ENCODE peak calls at places on chromosomes 3 and 15, in four cellular contexts. F, U, B and Z are unnamed samples.

GRCh38 chr3:25035511-25035910 is 392.6 kb upstream of the RARB start:
- DNase-seq in F (peak), U (no peak), B (no peak), Z (no peak)

GRCh38 chr3:126911162-126912026 is 71.5 kb upstream of the PLXNA1 start:
- DNase-seq in B (peak), F (peak), U (no peak), Z (peak)

GRCh38 chr3:32296251-32297204 is 58.0 kb downstream of the CMTM8 start:
- DNase-seq in U (peak), B (peak), F (peak), Z (peak)

GRCh38 chr3:184240384-184241140 is 8.2 kb downstream of the ALG3 start:
- DNase-seq in F (peak), U (no peak), B (no peak), Z (peak)

GRCh38 chr3:127304121-127304744 is 16.4 kb upstream of the PRR20G start:
- DNase-seq in U (no peak), B (no peak), F (no peak), Z (no peak)

GRCh38 chr3:144444546-144444945 is 472.9 kb downstream of the DIPK2A start:
- DNase-seq in U (no peak), F (no peak), B (no peak), Z (no peak)

GRCh38 chr3:107756649-107757048 is 233.9 kb downstream of the BBX start:
- DNase-seq in U (peak), B (no peak), F (peak), Z (peak)

GRCh38 chr15:84108725-84109124 is 126.8 kb upstream of the GOLGA6L4 start:
- DNase-seq in U (no peak), F (peak), B (no peak), Z (peak)

GRCh38 chr3:73759290-73759689 is 134.5 kb upstream of the PDZRN3 start:
- DNase-seq in B (no peak), F (no peak), U (no peak), Z (no peak)

GRCh38 chr3:33644598-33644997 is 73.5 kb downstream of the CLASP2 start:
- DNase-seq in U (no peak), F (no peak), B (no peak), Z (no peak)

GRCh38 chr3:78086150-78086549 is 1046.3 kb downstream of the ROBO2 start:
- DNase-seq in U (no peak), B (no peak), F (peak), Z (no peak)

GRCh38 chr15:101568304-101568703 is 78.8 kb upstream of the PCSK6 start:
- DNase-seq in B (no peak), F (peak), U (no peak), Z (peak)

GRCh38 chr3:16477054-16477453 is 36.4 kb downstream of the RFTN1 start:
- DNase-seq in F (peak), B (no peak), U (no peak), Z (no peak)

GRCh38 chr3:134228461-134228860 is 22.2 kb downstream of the RYK start:
- DNase-seq in F (no peak), U (no peak), B (no peak), Z (no peak)

GRCh38 chr3:104323226-104323625 is 1043.5 kb upstream of the ALCAM start:
- DNase-seq in U (no peak), F (no peak), B (no peak), Z (no peak)

GRCh38 chr3:14452676-14453367 is 50.4 kb downstream of the SLC6A6 start:
- DNase-seq in B (peak), U (peak), F (peak), Z (peak)

DNA sequence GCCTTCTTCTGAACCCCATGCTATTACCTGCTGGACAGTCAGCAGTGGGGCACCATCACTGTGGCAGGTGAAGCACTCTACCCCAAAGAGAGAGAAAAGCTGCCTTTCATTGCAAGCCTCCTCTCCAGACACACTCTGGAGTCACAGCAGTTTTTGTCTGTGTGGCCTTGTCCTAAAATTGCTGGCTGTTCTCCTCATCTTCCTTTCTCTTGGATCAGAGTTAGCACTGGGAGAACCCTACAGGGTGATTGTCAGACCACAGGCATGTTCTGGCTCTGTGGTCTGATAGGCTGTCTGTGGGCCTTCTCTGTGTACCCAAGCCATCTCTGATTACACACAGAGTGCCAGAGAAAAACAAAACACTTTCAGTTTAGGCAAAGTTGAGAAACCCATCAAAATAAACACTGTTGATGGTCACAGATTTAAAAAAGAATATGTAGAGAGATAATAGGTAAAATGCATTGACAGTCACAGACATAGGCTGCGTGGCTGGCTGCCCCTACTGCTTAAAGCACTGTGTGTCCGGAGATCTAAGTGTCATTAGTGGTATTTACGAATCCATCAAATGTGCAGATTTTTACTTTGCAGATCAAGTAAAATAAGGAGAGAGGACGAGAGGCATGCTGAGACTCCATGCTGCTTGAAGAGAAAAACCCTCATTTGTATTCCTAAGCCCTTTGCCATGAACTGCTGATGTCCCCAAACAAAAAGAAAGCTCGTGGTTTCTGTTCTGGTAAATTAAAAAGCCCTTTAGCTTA is 689.9 kb downstream of the TUSC7 start:
- DNase-seq in F (peak), B (no peak), U (peak), Z (no peak)
- TF ChIP-seq CTCF in F (no peak), B (no peak), U (no peak), Z (no peak)

GRCh38 chr3:69306239-69307185 is 79.4 kb downstream of the FRMD4B start:
- DNase-seq in F (peak), U (peak), B (peak), Z (peak)

GRCh38 chr3:69305011-69305410 is 80.9 kb downstream of the FRMD4B start:
- DNase-seq in U (no peak), F (peak), B (no peak), Z (no peak)

GRCh38 chr3:69313251-69313650 is 72.6 kb downstream of the FRMD4B start:
- DNase-seq in U (no peak), F (no peak), B (no peak), Z (no peak)

GRCh38 chr3:69304396-69304795 is 81.5 kb downstream of the FRMD4B start:
- DNase-seq in U (no peak), B (no peak), F (no peak), Z (no peak)

GRCh38 chr3:69309810-69310209 is 76.1 kb downstream of the FRMD4B start:
- DNase-seq in F (peak), U (no peak), B (peak), Z (peak)
- TF ChIP-seq CTCF in F (peak), U (peak), B (peak), Z (peak)

DNA sequence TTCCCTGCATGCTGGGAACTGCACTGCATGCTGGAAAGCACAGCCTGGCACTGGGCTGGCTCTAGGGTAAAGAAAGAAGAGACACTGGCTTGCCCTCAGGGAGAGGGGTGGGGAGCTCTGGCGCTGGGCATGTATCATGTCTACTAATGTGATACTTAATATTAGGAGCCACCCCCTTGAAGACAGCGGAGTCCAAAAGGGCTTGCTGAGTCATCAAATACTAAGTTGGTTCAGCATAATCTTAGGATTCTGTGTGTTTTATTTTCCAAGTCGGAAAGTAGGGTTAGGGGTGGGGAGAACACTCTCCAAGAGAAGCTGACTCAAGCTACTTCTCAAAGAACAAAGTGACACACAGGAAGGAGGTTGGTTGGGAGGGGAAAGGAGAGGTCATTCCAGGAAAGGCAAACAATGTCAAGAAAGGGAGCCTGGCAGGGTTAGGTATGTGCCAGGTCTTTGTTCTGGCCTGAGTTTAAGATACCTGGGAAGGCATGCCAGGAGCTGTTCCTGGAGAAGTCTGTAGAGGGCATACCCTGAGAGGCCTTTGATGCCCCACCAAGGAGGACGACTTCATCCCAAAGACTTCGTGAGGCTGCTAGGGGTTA is 237.8 kb upstream of the NR2E3 start:
- DNase-seq in U (no peak), F (peak), B (no peak), Z (no peak)
- TF ChIP-seq CTCF in U (no peak), F (peak), B (peak), Z (peak)

GRCh38 chr3:178434206-178434805 is 101.9 kb upstream of the KCNMB2 start:
- DNase-seq in U (no peak), F (peak), B (no peak), Z (no peak)
- TF ChIP-seq CTCF in U (peak), F (no peak), B (peak), Z (peak)

DNA sequence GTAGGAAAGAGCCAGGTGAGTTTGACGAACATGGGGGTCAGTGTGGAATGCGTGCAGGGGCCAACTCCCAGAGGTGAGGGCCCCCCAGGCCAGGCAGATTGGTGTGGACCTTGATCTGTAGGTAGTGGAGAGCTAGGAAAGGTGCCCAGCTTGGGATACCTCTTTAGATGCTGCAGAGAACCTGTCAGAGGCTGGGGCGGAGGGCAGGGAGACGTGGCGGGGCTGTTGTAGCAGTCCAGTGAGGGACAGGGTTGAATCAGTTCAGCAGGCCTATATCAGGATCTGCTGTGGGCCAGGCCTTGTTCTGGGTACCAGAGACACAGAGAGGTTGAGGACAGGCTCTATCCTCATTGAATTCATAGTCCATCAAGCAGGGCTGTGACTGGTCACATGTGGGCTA is 8.6 kb downstream of the SNX33 start:
- DNase-seq in F (no peak), B (no peak), U (no peak), Z (no peak)
- TF ChIP-seq CTCF in F (no peak), B (no peak), U (no peak), Z (no peak)

GRCh38 chr3:129120254-129121004 is 1.2 kb downstream of the RAB43 start:
- DNase-seq in F (peak), U (peak), B (peak), Z (peak)
- TF ChIP-seq CTCF in F (peak), U (peak), B (peak), Z (peak)

GRCh38 chr3:51379301-51379700 is 5.8 kb upstream of the MANF start:
- DNase-seq in B (no peak), U (no peak), F (no peak), Z (no peak)

GRCh38 chr3:51378726-51379125 is 6.4 kb upstream of the MANF start:
- DNase-seq in F (no peak), B (no peak), U (no peak), Z (no peak)

GRCh38 chr3:51381333-51381705 is 3.8 kb upstream of the MANF start:
- DNase-seq in U (no peak), B (no peak), F (no peak), Z (no peak)

GRCh38 chr3:51380601-51381332 is 4.3 kb upstream of the MANF start:
- DNase-seq in F (no peak), B (no peak), U (no peak), Z (no peak)

DNA sequence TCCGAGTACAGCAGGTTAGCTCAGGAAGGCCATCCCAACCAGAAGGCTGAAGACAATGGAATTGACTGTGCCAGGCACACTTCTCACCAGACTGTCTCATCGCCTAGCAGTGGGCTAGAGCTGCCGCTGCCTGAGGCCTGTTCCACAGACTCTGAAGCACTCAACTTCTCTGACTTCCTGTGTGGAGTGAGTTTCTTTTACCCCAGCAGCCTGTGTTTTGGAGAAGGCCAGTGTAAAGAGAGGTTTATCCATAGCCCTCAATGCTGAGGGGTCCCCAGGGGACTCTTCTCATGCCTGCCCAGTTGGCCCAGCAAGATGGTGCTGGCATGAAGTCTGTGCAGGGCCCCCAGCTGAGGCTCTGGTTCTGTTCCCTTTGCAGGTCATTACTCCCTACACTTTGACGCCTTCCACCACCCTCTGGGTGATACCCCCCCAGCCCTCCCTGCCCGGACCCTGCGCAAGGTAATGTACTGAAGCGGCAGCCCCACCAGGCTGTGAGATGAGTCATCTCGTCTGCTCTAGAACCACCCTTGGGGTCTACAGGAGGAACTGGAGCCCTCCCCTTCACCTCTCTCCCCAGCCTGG is 5.3 kb upstream of the MANF start:
- DNase-seq in B (no peak), F (no peak), U (no peak), Z (no peak)
- TF ChIP-seq CTCF in B (no peak), F (no peak), U (no peak), Z (no peak)